ENCODE peak calls at places on chromosomes 16 and 17, in five cellular contexts. D is neuronal stem cell, G is IMR-90, L is H1, N is mesenchymal stem cell. M is an unnamed sample.
A peak's percentile ranks its signal among the peaks of the same experiment; 100 is the strongest.

GRCh38 chr16:85982563-85982939 is 83.6 kb downstream of the IRF8 start:
- DNase-seq in D (no peak), L (no peak), G (no peak), N (no peak), M (no peak)

GRCh38 chr17:60138769-60139437 is 10.9 kb upstream of the CA4 start:
- DNase-seq in L (peak; percentile 54), D (no peak), N (no peak), G (no peak), M (no peak)

GRCh38 chr17:76146053-76146875 is 5.2 kb upstream of the FOXJ1 start:
- DNase-seq in D (no peak), G (peak; percentile 11), L (no peak), N (no peak), M (no peak)

GRCh38 chr16:57984443-57985203 is 13.7 kb upstream of the CNGB1 start:
- DNase-seq in D (peak; percentile 95), L (peak; percentile 96), N (peak; percentile 75), G (peak; percentile 62), M (peak; percentile 97)

GRCh38 chr17:58338907-58339774 is 10.5 kb upstream of the TSPOAP1 start:
- DNase-seq in D (no peak), G (peak; percentile 88), N (peak; percentile 64), L (peak; percentile 73), M (peak; percentile 94)

GRCh38 chr16:23124315-23124714 is 24.9 kb downstream of the USP31 start:
- DNase-seq in L (no peak), G (peak; percentile 83), N (peak; percentile 78), D (no peak), M (no peak)

GRCh38 chr16:15899538-15900100 is 11.2 kb upstream of the CEP20 start:
- DNase-seq in G (peak; percentile 89), D (no peak), L (no peak), N (peak; percentile 56), M (peak; percentile 85)

GRCh38 chr17:1649844-1650409 is at the start of gene RILP:
- DNase-seq in G (no peak), N (no peak), L (peak; percentile 70), D (no peak), M (peak; percentile 70)

DNA sequence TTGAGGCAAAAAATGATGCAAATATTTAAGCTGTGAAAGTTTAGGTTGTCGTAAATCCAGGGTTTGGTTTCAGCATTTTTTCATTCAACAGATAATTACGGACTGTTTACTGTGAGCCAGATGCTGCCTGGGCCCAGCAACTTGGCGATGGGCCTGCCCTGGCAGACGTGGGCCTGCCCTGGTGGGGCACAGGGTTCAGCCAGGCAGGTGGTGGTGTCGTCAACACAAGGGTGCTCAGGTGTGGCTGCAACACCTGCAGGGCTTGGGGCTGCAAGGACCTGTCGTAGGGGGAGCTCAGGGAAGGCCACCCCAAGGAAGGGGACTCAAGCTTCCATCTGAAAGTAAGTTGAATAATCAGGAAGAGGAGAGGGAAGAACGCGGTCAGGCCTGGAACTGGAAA is 15.1 kb downstream of the ZC3H18 start:
- DNase-seq in N (no peak), D (no peak), L (no peak), G (no peak), M (no peak)
- H3K4me3 ChIP-seq in N (no peak overlapping the region), D (no peak overlapping the region), L (no peak overlapping the region), G (no peak overlapping the region), M (no peak overlapping the region)

GRCh38 chr17:3993493-3994220 is 29.4 kb upstream of the ATP2A3 start:
- DNase-seq in G (no peak), L (no peak), D (no peak), N (peak; percentile 53), M (no peak)
- H3K27ac ChIP-seq in G (no peak overlapping the region), L (no peak overlapping the region), D (no peak overlapping the region), N (no peak overlapping the region), M (no peak overlapping the region)

GRCh38 chr16:81241706-81242105 is 3.2 kb downstream of the BCO1 start:
- DNase-seq in N (no peak), D (no peak), G (no peak), L (no peak), M (no peak)

GRCh38 chr16:81239722-81240121 is 1.2 kb downstream of the BCO1 start:
- DNase-seq in D (no peak), G (no peak), L (no peak), N (no peak), M (no peak)

GRCh38 chr16:81237282-81237681 is 1.2 kb upstream of the BCO1 start:
- DNase-seq in L (no peak), D (no peak), N (no peak), G (no peak), M (no peak)

GRCh38 chr16:81237942-81238295 is 570 bp upstream of the BCO1 start:
- DNase-seq in G (no peak), D (no peak), N (no peak), L (no peak), M (no peak)

GRCh38 chr16:81238296-81239011 is at the start of gene BCO1:
- DNase-seq in G (peak; percentile 66), D (peak; percentile 71), L (no peak), N (peak; percentile 82), M (peak; percentile 54)
- H2BK15ac ChIP-seq in G (no peak within 1 kb of the TSS), D (no peak within 1 kb of the TSS), L (no peak within 1 kb of the TSS), N (no peak within 1 kb of the TSS), M (no peak within 1 kb of the TSS)

GRCh38 chr17:73604476-73604875 is 39.8 kb downstream of the SDK2 start:
- DNase-seq in L (no peak), D (no peak), G (no peak), N (no peak), M (no peak)
- H3K4me3 ChIP-seq in L (no peak overlapping the region), D (no peak overlapping the region), G (no peak overlapping the region), N (no peak overlapping the region), M (no peak overlapping the region)

DNA sequence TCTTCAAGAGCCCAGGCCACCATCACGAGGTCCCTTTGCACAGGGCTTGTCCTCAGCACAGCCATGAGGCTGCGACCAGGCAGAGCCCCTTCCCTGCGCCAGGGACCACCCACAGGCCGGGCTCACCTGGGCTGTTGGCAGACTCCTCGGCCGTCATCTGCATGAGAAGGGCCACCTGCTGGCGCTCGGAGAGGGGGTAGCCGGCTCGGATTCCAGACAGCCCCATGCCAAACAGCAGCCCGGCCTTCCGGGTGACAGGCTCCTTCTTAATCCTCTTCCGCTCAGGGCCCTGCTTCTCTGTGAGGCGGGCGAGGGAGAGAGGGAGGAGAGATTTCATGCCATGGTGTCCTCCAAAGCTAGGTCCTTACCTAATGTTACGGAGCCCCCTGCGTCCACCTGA is 73.4 kb downstream of the ZNF778 start:
- DNase-seq in G (no peak), D (no peak), N (no peak), L (peak; percentile 93), M (peak; percentile 88)
- H3K27ac ChIP-seq in G (no peak overlapping the region), D (no peak overlapping the region), N (no peak overlapping the region), L (peak overlapping the region; percentile 76), M (no peak overlapping the region)

DNA sequence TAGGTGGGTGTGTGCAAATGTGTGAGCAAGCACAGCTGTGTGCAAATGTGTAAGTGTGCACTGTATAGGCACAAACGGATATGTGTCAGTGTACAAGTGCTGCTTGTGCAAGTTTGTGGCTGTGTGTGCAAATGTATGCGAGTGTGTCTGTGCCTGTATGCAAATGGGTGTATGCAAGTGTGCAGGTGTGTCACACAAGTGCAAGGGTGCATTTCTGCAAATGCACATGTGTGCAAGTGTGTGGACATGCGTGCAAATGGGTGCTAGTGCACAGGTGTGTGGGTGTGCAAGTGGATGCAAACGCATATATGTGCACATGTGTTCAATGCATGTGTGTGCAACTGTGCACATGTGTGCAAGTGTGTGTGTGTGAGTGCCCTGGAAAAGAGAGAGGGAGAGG is 76.5 kb upstream of the TNRC6C start:
- DNase-seq in L (no peak), D (no peak), N (no peak), G (no peak), M (no peak)
- H2BK15ac ChIP-seq in L (no peak overlapping the region), D (peak overlapping the region; percentile 75), N (no peak overlapping the region), G (no peak overlapping the region), M (no peak overlapping the region)

DNA sequence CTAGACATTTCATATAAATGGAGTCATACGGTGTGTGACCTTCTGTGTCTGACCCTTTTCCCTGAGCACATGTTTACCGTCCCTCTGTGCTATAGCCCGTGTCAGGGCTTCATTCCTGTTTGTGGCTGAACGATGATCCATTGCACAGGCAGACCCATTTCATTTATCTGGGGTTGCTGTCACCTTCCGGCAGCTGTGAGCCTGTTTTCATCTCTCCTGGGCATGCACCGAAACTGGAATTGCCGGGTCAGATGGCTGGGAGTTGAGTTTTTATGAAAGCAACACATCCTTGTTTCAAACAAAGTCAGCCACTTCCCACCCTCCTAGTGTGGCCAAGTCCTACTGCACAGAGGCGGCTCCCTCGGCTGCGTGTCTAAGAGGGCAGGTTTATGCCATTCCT is 25.5 kb downstream of the BAIAP2 start:
- DNase-seq in N (no peak), G (no peak), D (no peak), L (no peak), M (no peak)
- H3K4me3 ChIP-seq in N (no peak overlapping the region), G (no peak overlapping the region), D (no peak overlapping the region), L (no peak overlapping the region), M (no peak overlapping the region)

GRCh38 chr17:28712037-28712704 is 483 bp upstream of the PROCA1 start:
- DNase-seq in G (no peak), N (peak; percentile 55), D (no peak), L (peak; percentile 85), M (peak; percentile 81)
- H3K27ac ChIP-seq in G (peak overlapping the region; percentile 79), N (no peak overlapping the region), D (peak overlapping the region; percentile 97), L (peak overlapping the region; percentile 70), M (peak overlapping the region; percentile 97)

DNA sequence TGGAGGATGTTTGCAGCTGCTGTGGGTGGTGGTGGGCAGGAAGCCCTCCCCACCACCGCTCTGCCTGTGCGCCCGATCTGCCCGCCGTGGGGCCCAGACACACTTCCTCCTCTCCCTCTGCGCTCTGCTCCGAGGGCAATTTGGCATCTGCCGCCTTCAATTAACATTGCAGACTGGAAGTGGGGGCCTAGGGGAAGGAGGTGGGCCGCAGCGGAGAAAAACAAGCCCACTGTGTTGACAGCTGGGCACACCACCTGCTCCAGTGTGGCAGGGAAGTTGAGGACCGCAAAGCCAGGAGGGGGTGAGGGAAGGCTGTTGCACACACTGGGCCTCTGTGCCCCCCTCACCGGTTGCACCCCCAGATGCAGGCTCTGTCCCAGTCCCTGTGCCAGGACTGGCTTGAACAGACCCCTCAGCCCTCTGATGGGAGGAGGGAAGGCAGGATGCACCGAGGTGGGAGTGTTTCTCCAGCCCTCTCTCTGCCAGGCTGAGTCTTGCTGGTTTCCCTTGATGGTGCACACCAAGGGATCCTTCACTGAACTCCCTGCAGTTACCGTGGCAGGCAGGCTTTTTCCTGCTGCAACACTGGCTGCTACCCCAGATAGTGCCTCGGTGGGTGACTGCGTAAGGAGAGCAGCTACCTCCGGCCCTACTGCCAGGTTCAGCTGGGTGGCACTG is 72.8 kb upstream of the MED9 start:
- DNase-seq in G (no peak), D (no peak), N (no peak), L (no peak), M (no peak)
- H2BK15ac ChIP-seq in G (no peak overlapping the region), D (peak overlapping the region; percentile 52), N (no peak overlapping the region), L (no peak overlapping the region), M (no peak overlapping the region)

M was measured in mesendoderm.